ENCODE peak calls at places on chromosomes 3 and 15, in eight cellular contexts. R is Calu3; L is foreskin fibroblast; D is fibroblast of lung; T is AG04450; X is CD8-positive, alpha-beta T cell; W is choroid plexus epithelial cell; G is astrocyte. S is an unnamed sample.
A peak's percentile ranks its signal among the peaks of the same experiment; 100 is the strongest.

GRCh38 chr15:78681306-78682012 is 40.4 kb upstream of the CHRNB4 start:
- DNase-seq in R (no peak), L (no peak), D (no peak), T (no peak), X (no peak), W (no peak), G (no peak), S (no peak)

GRCh38 chr15:70182858-70183695 is 85.4 kb upstream of the TLE3 start:
- DNase-seq in R (no peak), L (peak; percentile 7), D (no peak), T (no peak), X (no peak), W (peak; percentile 52), G (no peak), S (no peak)

GRCh38 chr15:95584088-95584487 is 746.4 kb upstream of the NR2F2 start:
- DNase-seq in R (no peak), L (no peak), D (no peak), T (no peak), X (no peak), W (no peak), G (no peak), S (no peak)

GRCh38 chr15:38514601-38515000 is 50.0 kb downstream of the RASGRP1 start:
- DNase-seq in R (no peak), L (no peak), D (no peak), T (no peak), X (no peak), W (no peak), G (no peak), S (no peak)

GRCh38 chr3:158105710-158106438 is at the start of gene SHOX2:
- DNase-seq in R (peak; percentile 89), L (peak; percentile 71), D (peak; percentile 29), T (no peak), X (no peak), W (peak; percentile 46), G (no peak), S (no peak)

GRCh38 chr15:99442268-99442897 is 123.4 kb upstream of the MEF2A start:
- DNase-seq in R (peak; percentile 57), L (peak; percentile 92), D (peak; percentile 90), T (peak; percentile 67), X (no peak), W (peak; percentile 97), G (peak; percentile 91), S (peak; percentile 78)

GRCh38 chr3:142691527-142691926 is 32.3 kb upstream of the TRPC1 start:
- DNase-seq in R (no peak), L (no peak), D (no peak), T (no peak), X (no peak), W (no peak), G (no peak), S (no peak)

GRCh38 chr3:34277110-34277509 is 478.7 kb downstream of the PDCD6IP start:
- DNase-seq in R (no peak), L (no peak), D (no peak), T (no peak), X (no peak), W (no peak), G (no peak), S (no peak)

GRCh38 chr3:42226470-42227425 is 39.2 kb downstream of the CCK start:
- DNase-seq in R (no peak), L (no peak), D (no peak), T (no peak), X (no peak), W (no peak), G (no peak), S (no peak)

GRCh38 chr3:178291555-178291954 is 244.7 kb upstream of the KCNMB2 start:
- DNase-seq in R (no peak), L (no peak), D (no peak), T (no peak), X (no peak), W (no peak), G (no peak), S (no peak)

GRCh38 chr15:68304611-68305337 is 27.2 kb downstream of the FEM1B start:
- DNase-seq in R (no peak), L (no peak), D (no peak), T (no peak), X (no peak), W (no peak), G (no peak), S (no peak)

GRCh38 chr15:75809986-75810750 is 33.1 kb upstream of the UBE2Q2 start:
- DNase-seq in R (peak; percentile 60), L (no peak), D (peak; percentile 7), T (no peak), X (no peak), W (peak; percentile 47), G (no peak), S (no peak)

GRCh38 chr3:52047295-52047960 is 8.9 kb downstream of the DUSP7 start:
- DNase-seq in R (no peak), L (no peak), D (peak; percentile 52), T (no peak), X (no peak), W (no peak), G (no peak), S (no peak)

GRCh38 chr3:174859109-174859735 is at the start of gene NAALADL2:
- DNase-seq in R (peak; percentile 67), L (no peak), D (no peak), T (no peak), X (no peak), W (no peak), G (no peak), S (no peak)

GRCh38 chr15:32718822-32719716 is 1.3 kb downstream of the GREM1 start:
- DNase-seq in R (no peak), L (no peak), D (peak; percentile 34), T (no peak), X (no peak), W (peak; percentile 38), G (no peak), S (no peak)

GRCh38 chr15:27126449-27126848 is 155.5 kb downstream of the GABRG3 start:
- DNase-seq in R (no peak), L (no peak), D (no peak), T (no peak), X (no peak), W (no peak), G (no peak), S (no peak)

GRCh38 chr3:33639889-33640288 is 78.2 kb downstream of the CLASP2 start:
- DNase-seq in R (no peak), L (no peak), D (no peak), T (no peak), X (no peak), W (no peak), G (no peak), S (no peak)

GRCh38 chr3:1971780-1972179 is 126.9 kb upstream of the CNTN4 start:
- DNase-seq in R (no peak), L (no peak), D (peak; percentile 56), T (no peak), X (no peak), W (peak; percentile 15), G (peak; percentile 48), S (no peak)

GRCh38 chr3:29381595-29381994 is 100.7 kb downstream of the RBMS3 start:
- DNase-seq in R (no peak), L (no peak), D (peak; percentile 59), T (no peak), X (no peak), W (peak; percentile 67), G (peak; percentile 39), S (no peak)

DNA sequence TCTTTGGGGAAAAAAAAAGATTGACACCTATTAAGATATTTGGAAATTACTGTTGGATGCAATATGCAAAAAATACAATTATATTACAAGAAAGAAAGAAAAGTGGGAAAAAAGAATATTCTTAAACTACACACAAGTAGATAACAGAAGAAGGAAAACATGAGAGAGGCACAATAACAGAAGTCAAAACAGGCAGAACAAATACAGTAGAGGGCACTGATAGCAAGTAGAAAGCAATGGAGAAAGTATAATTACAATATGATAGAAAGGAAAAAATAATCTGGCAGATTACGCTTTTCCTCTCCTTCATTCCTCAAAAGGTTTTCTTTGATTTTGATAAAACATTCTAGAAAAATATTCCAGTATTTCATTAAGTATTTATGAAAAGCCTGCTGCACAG is 72.1 kb downstream of the ADAM10 start:
- DNase-seq in R (no peak), L (no peak), D (no peak), T (no peak), X (no peak), W (no peak), G (no peak), S (no peak)
- TF ChIP-seq CTCF in R (no peak), L (no peak), D (no peak), T (no peak), X (no peak), W (no peak), G (no peak), S (no peak)

GRCh38 chr3:28315711-28316110 is 32.8 kb upstream of the ZCWPW2 start:
- DNase-seq in R (no peak), L (no peak), D (no peak), T (no peak), X (no peak), W (no peak), G (no peak), S (no peak)

GRCh38 chr3:28320981-28321380 is 27.5 kb upstream of the ZCWPW2 start:
- DNase-seq in R (no peak), L (no peak), D (no peak), T (no peak), X (no peak), W (no peak), G (no peak), S (no peak)

GRCh38 chr3:28316226-28316625 is 32.3 kb upstream of the ZCWPW2 start:
- DNase-seq in R (no peak), L (no peak), D (peak; percentile 14), T (no peak), X (no peak), W (peak; percentile 37), G (peak; percentile 8), S (no peak)

GRCh38 chr3:28322464-28322863 is 26.1 kb upstream of the ZCWPW2 start:
- DNase-seq in R (no peak), L (peak; percentile 39), D (peak; percentile 84), T (no peak), X (no peak), W (peak; percentile 61), G (peak; percentile 79), S (no peak)

GRCh38 chr3:28317438-28318022 is 31.0 kb upstream of the ZCWPW2 start:
- DNase-seq in R (peak; percentile 40), L (peak; percentile 11), D (peak; percentile 29), T (no peak), X (peak; percentile 9), W (peak; percentile 75), G (peak; percentile 10), S (no peak)
- TF ChIP-seq CTCF in R (no peak), L (peak; percentile 63), D (peak; percentile 51), T (peak; percentile 65), X (peak; percentile 91), W (peak; percentile 78), G (peak; percentile 56), S (peak; percentile 55)

GRCh38 chr3:194928831-194929594 is 243.3 kb downstream of the FAM43A start:
- DNase-seq in R (no peak), L (no peak), D (no peak), T (no peak), X (no peak), W (no peak), G (no peak), S (no peak)
- TF ChIP-seq CTCF in R (no peak), L (peak; percentile 21), D (peak; percentile 49), T (peak; percentile 56), X (no peak), W (peak; percentile 59), G (peak; percentile 28), S (peak; percentile 46)

DNA sequence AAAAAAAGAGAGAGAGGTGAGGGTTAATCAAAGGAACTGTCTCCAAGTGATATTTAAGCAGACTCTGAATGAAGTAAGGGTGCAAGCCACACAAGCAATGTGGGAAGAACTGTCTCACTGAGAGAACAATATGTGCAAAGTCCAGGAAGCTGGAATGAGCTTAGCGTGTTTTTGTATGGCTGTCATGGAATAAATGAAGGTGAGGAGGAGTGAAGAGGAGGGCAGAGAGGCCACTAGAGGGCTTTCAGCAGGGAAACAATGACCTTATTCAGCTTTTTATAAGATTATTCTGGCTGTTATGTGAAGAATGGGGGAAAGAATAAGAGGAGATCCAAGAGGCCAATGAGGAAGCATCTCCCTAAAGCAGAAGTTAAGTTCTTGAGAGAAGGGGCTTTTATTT is 86.9 kb upstream of the COL8A1 start:
- DNase-seq in R (peak; percentile 8), L (no peak), D (no peak), T (no peak), X (no peak), W (no peak), G (no peak), S (no peak)
- TF ChIP-seq CTCF in R (no peak), L (no peak), D (no peak), T (peak; percentile 17), X (no peak), W (peak; percentile 32), G (peak; percentile 20), S (peak; percentile 8)